ENCODE peak calls at places on chromosome 12, in six cellular contexts. One of them, this sample, is unnamed.

GRCh38 chr12:47881826-47882427 is 22.9 kb downstream of the VDR start:
- DNase-seq in SK-N-SH: no peak
- DNase-seq in CD4-positive, CD25-positive, alpha-beta regulatory T cell: no peak
- DNase-seq in neuronal stem cell: no peak
- DNase-seq in aorta: peak; percentile 69
- DNase-seq in sigmoid colon: peak; percentile 74
- DNase-seq in this sample: no peak

GRCh38 chr12:89775336-89776005 is 66.8 kb upstream of the ATP2B1 start:
- DNase-seq in sigmoid colon: no peak
- DNase-seq in neuronal stem cell: no peak
- DNase-seq in CD4-positive, CD25-positive, alpha-beta regulatory T cell: no peak
- DNase-seq in aorta: no peak
- DNase-seq in SK-N-SH: no peak
- DNase-seq in this sample: peak; percentile 45

GRCh38 chr12:131076791-131077747 is 123.4 kb downstream of the ADGRD1 start:
- DNase-seq in SK-N-SH: peak; percentile 61
- DNase-seq in CD4-positive, CD25-positive, alpha-beta regulatory T cell: no peak
- DNase-seq in aorta: peak; percentile 39
- DNase-seq in neuronal stem cell: no peak
- DNase-seq in sigmoid colon: peak; percentile 60
- DNase-seq in this sample: no peak

GRCh38 chr12:52139579-52140062 is 52.2 kb downstream of the KRT80 start:
- DNase-seq in neuronal stem cell: no peak
- DNase-seq in SK-N-SH: peak; percentile 84
- DNase-seq in sigmoid colon: no peak
- DNase-seq in CD4-positive, CD25-positive, alpha-beta regulatory T cell: peak; percentile 40
- DNase-seq in aorta: no peak
- DNase-seq in this sample: peak; percentile 74

GRCh38 chr12:76471579-76471978 is 88.0 kb downstream of the OSBPL8 start:
- DNase-seq in aorta: no peak
- DNase-seq in sigmoid colon: no peak
- DNase-seq in CD4-positive, CD25-positive, alpha-beta regulatory T cell: no peak
- DNase-seq in neuronal stem cell: no peak
- DNase-seq in SK-N-SH: no peak
- DNase-seq in this sample: no peak

GRCh38 chr12:2924019-2924418 is 33.3 kb downstream of the TULP3 start:
- DNase-seq in sigmoid colon: peak; percentile 25
- DNase-seq in neuronal stem cell: no peak
- DNase-seq in CD4-positive, CD25-positive, alpha-beta regulatory T cell: no peak
- DNase-seq in aorta: no peak
- DNase-seq in SK-N-SH: no peak
- DNase-seq in this sample: no peak

GRCh38 chr12:44876554-44877275 is 600 bp upstream of the NELL2 start:
- DNase-seq in aorta: peak; percentile 40
- DNase-seq in SK-N-SH: peak; percentile 82
- DNase-seq in neuronal stem cell: peak; percentile 88
- DNase-seq in sigmoid colon: no peak
- DNase-seq in CD4-positive, CD25-positive, alpha-beta regulatory T cell: peak; percentile 23
- DNase-seq in this sample: peak; percentile 45

GRCh38 chr12:15868186-15868585 is 14.0 kb upstream of the STRAP start:
- DNase-seq in neuronal stem cell: no peak
- DNase-seq in sigmoid colon: no peak
- DNase-seq in SK-N-SH: no peak
- DNase-seq in CD4-positive, CD25-positive, alpha-beta regulatory T cell: no peak
- DNase-seq in aorta: no peak
- DNase-seq in this sample: no peak

GRCh38 chr12:18165422-18165871 is 75.5 kb upstream of the RERGL start:
- DNase-seq in SK-N-SH: no peak
- DNase-seq in CD4-positive, CD25-positive, alpha-beta regulatory T cell: peak; percentile 74
- DNase-seq in sigmoid colon: no peak
- DNase-seq in aorta: no peak
- DNase-seq in neuronal stem cell: no peak
- DNase-seq in this sample: peak; percentile 15

GRCh38 chr12:27762757-27763156 is 17.3 kb upstream of the KLHL42 start:
- DNase-seq in neuronal stem cell: no peak
- DNase-seq in sigmoid colon: no peak
- DNase-seq in CD4-positive, CD25-positive, alpha-beta regulatory T cell: peak; percentile 26
- DNase-seq in aorta: no peak
- DNase-seq in SK-N-SH: no peak
- DNase-seq in this sample: no peak

GRCh38 chr12:77124767-77125166 is 59.4 kb upstream of the E2F7 start:
- DNase-seq in sigmoid colon: no peak
- DNase-seq in SK-N-SH: no peak
- DNase-seq in aorta: no peak
- DNase-seq in CD4-positive, CD25-positive, alpha-beta regulatory T cell: no peak
- DNase-seq in neuronal stem cell: no peak
- DNase-seq in this sample: no peak

GRCh38 chr12:79629561-79629960 is 61.2 kb downstream of the PAWR start:
- DNase-seq in neuronal stem cell: no peak
- DNase-seq in aorta: no peak
- DNase-seq in SK-N-SH: no peak
- DNase-seq in CD4-positive, CD25-positive, alpha-beta regulatory T cell: no peak
- DNase-seq in sigmoid colon: no peak
- DNase-seq in this sample: no peak

GRCh38 chr12:80702889-80703605 is 4.4 kb upstream of the MYF6 start:
- DNase-seq in neuronal stem cell: no peak
- DNase-seq in sigmoid colon: no peak
- DNase-seq in SK-N-SH: no peak
- DNase-seq in aorta: no peak
- DNase-seq in CD4-positive, CD25-positive, alpha-beta regulatory T cell: no peak
- DNase-seq in this sample: no peak

GRCh38 chr12:50387487-50387886 is 8.9 kb downstream of the FAM186A start:
- DNase-seq in sigmoid colon: no peak
- DNase-seq in SK-N-SH: no peak
- DNase-seq in neuronal stem cell: no peak
- DNase-seq in CD4-positive, CD25-positive, alpha-beta regulatory T cell: no peak
- DNase-seq in aorta: no peak
- DNase-seq in this sample: peak; percentile 36

GRCh38 chr12:95625012-95625411 is 73.7 kb upstream of the USP44 start:
- DNase-seq in CD4-positive, CD25-positive, alpha-beta regulatory T cell: no peak
- DNase-seq in neuronal stem cell: no peak
- DNase-seq in sigmoid colon: no peak
- DNase-seq in aorta: no peak
- DNase-seq in SK-N-SH: no peak
- DNase-seq in this sample: no peak

GRCh38 chr12:91204416-91204815 is 21.8 kb upstream of the DCN start:
- DNase-seq in sigmoid colon: no peak
- DNase-seq in CD4-positive, CD25-positive, alpha-beta regulatory T cell: no peak
- DNase-seq in aorta: no peak
- DNase-seq in neuronal stem cell: no peak
- DNase-seq in SK-N-SH: no peak
- DNase-seq in this sample: no peak

GRCh38 chr12:59398164-59398563 is 197.7 kb upstream of the SLC16A7 start:
- DNase-seq in aorta: no peak
- DNase-seq in CD4-positive, CD25-positive, alpha-beta regulatory T cell: no peak
- DNase-seq in SK-N-SH: no peak
- DNase-seq in sigmoid colon: no peak
- DNase-seq in neuronal stem cell: no peak
- DNase-seq in this sample: no peak

GRCh38 chr12:130254476-130255276 is 83.0 kb upstream of the PIWIL1 start:
- DNase-seq in SK-N-SH: no peak
- DNase-seq in aorta: no peak
- DNase-seq in sigmoid colon: no peak
- DNase-seq in CD4-positive, CD25-positive, alpha-beta regulatory T cell: no peak
- DNase-seq in neuronal stem cell: peak; percentile 11
- DNase-seq in this sample: no peak

GRCh38 chr12:47033081-47033480 is 46.3 kb upstream of the PCED1B start:
- DNase-seq in neuronal stem cell: no peak
- DNase-seq in aorta: peak; percentile 42
- DNase-seq in sigmoid colon: peak; percentile 82
- DNase-seq in SK-N-SH: no peak
- DNase-seq in CD4-positive, CD25-positive, alpha-beta regulatory T cell: no peak
- DNase-seq in this sample: no peak

GRCh38 chr12:15522574-15523187 is 200.4 kb downstream of the PTPRO start:
- DNase-seq in aorta: no peak
- DNase-seq in neuronal stem cell: no peak
- DNase-seq in SK-N-SH: peak; percentile 43
- DNase-seq in CD4-positive, CD25-positive, alpha-beta regulatory T cell: no peak
- DNase-seq in sigmoid colon: no peak
- DNase-seq in this sample: no peak

GRCh38 chr12:76422154-76422877 is 74.1 kb upstream of the BBS10 start:
- DNase-seq in SK-N-SH: peak; percentile 5
- DNase-seq in aorta: no peak
- DNase-seq in CD4-positive, CD25-positive, alpha-beta regulatory T cell: no peak
- DNase-seq in sigmoid colon: no peak
- DNase-seq in neuronal stem cell: no peak
- DNase-seq in this sample: no peak

GRCh38 chr12:52044284-52044983 is 6.8 kb upstream of the NR4A1 start:
- DNase-seq in SK-N-SH: no peak
- DNase-seq in neuronal stem cell: no peak
- DNase-seq in sigmoid colon: peak; percentile 97
- DNase-seq in CD4-positive, CD25-positive, alpha-beta regulatory T cell: no peak
- DNase-seq in aorta: peak; percentile 91
- DNase-seq in this sample: no peak

GRCh38 chr12:93847517-93848452 is 170.6 kb downstream of the CRADD start:
- DNase-seq in CD4-positive, CD25-positive, alpha-beta regulatory T cell: peak; percentile 70
- DNase-seq in SK-N-SH: no peak
- DNase-seq in neuronal stem cell: no peak
- DNase-seq in aorta: no peak
- DNase-seq in sigmoid colon: no peak
- DNase-seq in this sample: no peak

GRCh38 chr12:123139926-123140674 is 10.8 kb downstream of the PITPNM2 start:
- DNase-seq in neuronal stem cell: no peak
- DNase-seq in sigmoid colon: no peak
- DNase-seq in CD4-positive, CD25-positive, alpha-beta regulatory T cell: no peak
- DNase-seq in aorta: peak; percentile 53
- DNase-seq in SK-N-SH: no peak
- DNase-seq in this sample: no peak

GRCh38 chr12:14999421-15000047 is 26.7 kb downstream of the PDE6H start:
- DNase-seq in SK-N-SH: no peak
- DNase-seq in sigmoid colon: no peak
- DNase-seq in CD4-positive, CD25-positive, alpha-beta regulatory T cell: no peak
- DNase-seq in aorta: no peak
- DNase-seq in neuronal stem cell: no peak
- DNase-seq in this sample: no peak

GRCh38 chr12:120043421-120043820 is 54.4 kb downstream of the BICDL1 start:
- DNase-seq in aorta: no peak
- DNase-seq in SK-N-SH: no peak
- DNase-seq in neuronal stem cell: no peak
- DNase-seq in CD4-positive, CD25-positive, alpha-beta regulatory T cell: no peak
- DNase-seq in sigmoid colon: no peak
- DNase-seq in this sample: no peak

GRCh38 chr12:77940011-77940423 is 109.3 kb downstream of the NAV3 start:
- DNase-seq in SK-N-SH: no peak
- DNase-seq in neuronal stem cell: no peak
- DNase-seq in sigmoid colon: no peak
- DNase-seq in CD4-positive, CD25-positive, alpha-beta regulatory T cell: no peak
- DNase-seq in aorta: no peak
- DNase-seq in this sample: no peak

GRCh38 chr12:66423290-66423689 is 121.0 kb downstream of the HELB start:
- DNase-seq in SK-N-SH: no peak
- DNase-seq in aorta: no peak
- DNase-seq in neuronal stem cell: no peak
- DNase-seq in sigmoid colon: no peak
- DNase-seq in CD4-positive, CD25-positive, alpha-beta regulatory T cell: no peak
- DNase-seq in this sample: no peak
- H3K36me3 ChIP-seq in SK-N-SH: no peaks in the 10 kb centered on the region
- H3K36me3 ChIP-seq in aorta: no peaks in the 10 kb centered on the region
- H3K36me3 ChIP-seq in neuronal stem cell: no peaks in the 10 kb centered on the region
- H3K36me3 ChIP-seq in sigmoid colon: no peaks in the 10 kb centered on the region
- H3K36me3 ChIP-seq in CD4-positive, CD25-positive, alpha-beta regulatory T cell: no peaks in the 10 kb centered on the region
- H3K36me3 ChIP-seq in this sample: no peaks in the 10 kb centered on the region

DNA sequence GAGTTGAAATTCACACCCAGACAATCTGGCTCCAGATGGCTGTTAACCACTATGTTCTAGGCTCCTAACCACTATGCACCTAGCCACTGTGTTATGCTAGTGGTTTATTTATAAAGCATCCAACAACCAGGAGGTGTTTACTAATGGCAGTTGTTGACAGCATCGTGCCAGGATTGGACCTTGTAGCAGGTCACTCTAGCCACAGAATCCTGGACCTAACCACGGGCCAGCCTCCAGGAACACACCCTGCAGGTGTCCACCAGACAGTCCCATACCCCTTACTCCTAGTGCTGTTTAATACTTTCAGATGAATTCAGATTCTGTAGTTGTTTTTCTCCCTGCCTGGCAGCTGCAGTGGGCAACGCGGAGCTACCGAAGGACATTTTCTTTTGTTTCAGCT is 109.4 kb upstream of the MYL2 start:
- DNase-seq in sigmoid colon: no peak
- DNase-seq in SK-N-SH: no peak
- DNase-seq in aorta: no peak
- DNase-seq in CD4-positive, CD25-positive, alpha-beta regulatory T cell: no peak
- DNase-seq in neuronal stem cell: no peak
- DNase-seq in this sample: no peak
- H3K27me3 ChIP-seq in sigmoid colon: peaks cover 96% of the 10 kb centered on the region
- H3K27me3 ChIP-seq in SK-N-SH: peaks cover 25% of the 10 kb centered on the region
- H3K27me3 ChIP-seq in aorta: no peaks in the 10 kb centered on the region
- H3K27me3 ChIP-seq in CD4-positive, CD25-positive, alpha-beta regulatory T cell: peaks cover 25% of the 10 kb centered on the region
- H3K27me3 ChIP-seq in neuronal stem cell: peaks cover 3% of the 10 kb centered on the region
- H3K27me3 ChIP-seq in this sample: peaks cover 6% of the 10 kb centered on the region

DNA sequence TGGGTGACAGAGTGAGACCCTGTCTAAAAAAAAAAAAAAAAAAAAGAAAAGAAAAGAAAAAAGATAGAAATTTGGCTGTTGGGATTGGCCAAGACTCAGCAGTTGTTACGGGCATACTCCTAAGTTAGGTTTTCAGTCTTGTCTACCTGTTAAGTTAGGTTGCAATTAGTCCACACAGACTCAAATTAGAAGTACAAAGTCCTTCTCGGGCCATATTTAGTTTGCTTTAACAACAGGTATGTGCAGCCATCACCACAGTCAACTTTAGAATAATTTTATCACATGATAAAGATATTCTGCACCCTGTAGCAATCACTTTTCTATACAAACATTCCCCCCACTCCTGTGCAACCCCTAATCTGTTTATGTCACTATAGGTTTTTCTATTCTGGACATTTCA is 85.2 kb downstream of the WNK1 start:
- DNase-seq in SK-N-SH: no peak
- DNase-seq in CD4-positive, CD25-positive, alpha-beta regulatory T cell: no peak
- DNase-seq in sigmoid colon: no peak
- DNase-seq in neuronal stem cell: no peak
- DNase-seq in aorta: no peak
- DNase-seq in this sample: no peak
- H3K36me3 ChIP-seq in SK-N-SH: peaks cover 28% of the 10 kb centered on the region
- H3K36me3 ChIP-seq in CD4-positive, CD25-positive, alpha-beta regulatory T cell: peaks cover 36% of the 10 kb centered on the region
- H3K36me3 ChIP-seq in sigmoid colon: no peaks in the 10 kb centered on the region
- H3K36me3 ChIP-seq in neuronal stem cell: peaks cover 70% of the 10 kb centered on the region
- H3K36me3 ChIP-seq in aorta: no peaks in the 10 kb centered on the region
- H3K36me3 ChIP-seq in this sample: peaks cover 5% of the 10 kb centered on the region

GRCh38 chr12:4911316-4911994 is 1.8 kb downstream of the KCNA1 start:
- DNase-seq in SK-N-SH: no peak
- DNase-seq in neuronal stem cell: no peak
- DNase-seq in CD4-positive, CD25-positive, alpha-beta regulatory T cell: no peak
- DNase-seq in aorta: no peak
- DNase-seq in sigmoid colon: peak; percentile 67
- DNase-seq in this sample: no peak

GRCh38 chr12:4908694-4909396 is 860 bp upstream of the KCNA1 start:
- DNase-seq in sigmoid colon: peak; percentile 60
- DNase-seq in SK-N-SH: peak; percentile 12
- DNase-seq in CD4-positive, CD25-positive, alpha-beta regulatory T cell: no peak
- DNase-seq in neuronal stem cell: peak; percentile 89
- DNase-seq in aorta: no peak
- DNase-seq in this sample: peak; percentile 49

GRCh38 chr12:4909734-4910501 is at the start of gene KCNA1:
- DNase-seq in aorta: no peak
- DNase-seq in CD4-positive, CD25-positive, alpha-beta regulatory T cell: no peak
- DNase-seq in SK-N-SH: peak; percentile 31
- DNase-seq in neuronal stem cell: peak; percentile 33
- DNase-seq in sigmoid colon: peak; percentile 70
- DNase-seq in this sample: no peak

GRCh38 chr12:4910502-4911315 is 1.0 kb downstream of the KCNA1 start:
- DNase-seq in aorta: no peak
- DNase-seq in neuronal stem cell: no peak
- DNase-seq in sigmoid colon: no peak
- DNase-seq in SK-N-SH: peak; percentile 29
- DNase-seq in CD4-positive, CD25-positive, alpha-beta regulatory T cell: peak; percentile 20
- DNase-seq in this sample: no peak

GRCh38 chr12:4909397-4909733 is 340 bp upstream of the KCNA1 start:
- DNase-seq in neuronal stem cell: no peak
- DNase-seq in aorta: no peak
- DNase-seq in CD4-positive, CD25-positive, alpha-beta regulatory T cell: no peak
- DNase-seq in SK-N-SH: peak; percentile 21
- DNase-seq in sigmoid colon: no peak
- DNase-seq in this sample: peak; percentile 14
- H3K27me3 ChIP-seq in neuronal stem cell: peaks cover 38% of the 10 kb centered on the region
- H3K27me3 ChIP-seq in aorta: no peaks in the 10 kb centered on the region
- H3K27me3 ChIP-seq in CD4-positive, CD25-positive, alpha-beta regulatory T cell: peaks cover 45% of the 10 kb centered on the region
- H3K27me3 ChIP-seq in SK-N-SH: peaks cover 86% of the 10 kb centered on the region
- H3K27me3 ChIP-seq in sigmoid colon: peaks cover 48% of the 10 kb centered on the region
- H3K27me3 ChIP-seq in this sample: peaks cover 37% of the 10 kb centered on the region

This sample was measured in HAP-1.